ENCODE peak calls at places on chromosomes 1 and 21, in four cellular contexts. D is HCT116, M is IMR-90, R is mammary epithelial cell. C is an unnamed sample. For H3K36me3, the result is how much of the 10 kb centered on the place peaks cover.

GRCh38 chr21:25708467-25709065 is 26.1 kb downstream of the ATP5PF start:
- DNase-seq in D (peak), M (peak), R (peak), C (peak)

GRCh38 chr21:29441651-29442050 is 142.9 kb downstream of the BACH1 start:
- DNase-seq in D (no peak), M (no peak), R (no peak), C (no peak)

GRCh38 chr1:66585002-66585401 is 51.0 kb downstream of the SGIP1 start:
- DNase-seq in D (no peak), M (no peak), R (no peak), C (no peak)

GRCh38 chr1:169346036-169346589 is 21.5 kb downstream of the NME7 start:
- DNase-seq in D (no peak), M (no peak), R (no peak), C (no peak)

GRCh38 chr1:198175418-198176170 is 18.8 kb downstream of the NEK7 start:
- DNase-seq in D (no peak), M (peak), R (no peak), C (no peak)

GRCh38 chr1:223242382-223242955 is 99.4 kb upstream of the TLR5 start:
- DNase-seq in D (no peak), M (peak), R (no peak), C (no peak)

GRCh38 chr1:8680628-8681316 is 136.7 kb downstream of the RERE start:
- DNase-seq in D (no peak), M (no peak), R (no peak), C (no peak)

GRCh38 chr1:203215573-203215972 is 13.9 kb downstream of the CHIT1 start:
- DNase-seq in D (no peak), M (no peak), R (no peak), C (no peak)

GRCh38 chr1:71156633-71157032 is 75.8 kb upstream of the ZRANB2 start:
- DNase-seq in D (no peak), M (no peak), R (no peak), C (no peak)

GRCh38 chr1:78370356-78370755 is 120.4 kb upstream of the PTGFR start:
- DNase-seq in D (no peak), M (peak), R (peak), C (no peak)

GRCh38 chr21:38859852-38860251 is 54.1 kb downstream of the ETS2 start:
- DNase-seq in D (no peak), M (peak), R (peak), C (no peak)

GRCh38 chr1:29559055-29559454 is 322.7 kb downstream of the PTPRU start:
- DNase-seq in D (no peak), M (no peak), R (no peak), C (no peak)

GRCh38 chr1:29514361-29515187 is 278.3 kb downstream of the PTPRU start:
- DNase-seq in D (no peak), M (no peak), R (no peak), C (no peak)

GRCh38 chr1:13456894-13457532 is 46.8 kb downstream of the PRAMEF20 start:
- DNase-seq in D (no peak), M (no peak), R (no peak), C (no peak)

GRCh38 chr1:170498896-170499295 is 33.1 kb upstream of the GORAB start:
- DNase-seq in D (no peak), M (no peak), R (no peak), C (no peak)

GRCh38 chr21:37077403-37077802 is 4.3 kb downstream of the TTC3 start:
- DNase-seq in D (no peak), M (no peak), R (no peak), C (no peak)

GRCh38 chr1:160844447-160845232 is 18.0 kb downstream of the CD244 start:
- DNase-seq in D (no peak), M (no peak), R (peak), C (no peak)

GRCh38 chr1:181482521-181483083 is 715 bp upstream of the CACNA1E start:
- DNase-seq in D (no peak), M (peak), R (peak), C (no peak)

GRCh38 chr1:198465201-198466144 is 75.0 kb downstream of the ATP6V1G3 start:
- DNase-seq in D (no peak), M (peak), R (peak), C (no peak)

GRCh38 chr1:229627003-229627402 is 956 bp downstream of the URB2 start:
- DNase-seq in D (no peak), M (no peak), R (no peak), C (no peak)

GRCh38 chr1:12546771-12547585 is 71.0 kb downstream of the DHRS3 start:
- DNase-seq in D (no peak), M (no peak), R (no peak), C (no peak)

GRCh38 chr1:90925928-90926869 is 95.6 kb downstream of the ZNF644 start:
- DNase-seq in D (no peak), M (peak), R (peak), C (no peak)

GRCh38 chr21:16420086-16420724 is 690.4 kb downstream of the USP25 start:
- DNase-seq in D (no peak), M (peak), R (peak), C (no peak)

GRCh38 chr1:11068556-11069232 is 8.9 kb upstream of the SRM start:
- DNase-seq in D (no peak), M (no peak), R (no peak), C (no peak)

GRCh38 chr1:63648689-63649088 is 55.5 kb downstream of the PGM1 start:
- DNase-seq in D (no peak), M (no peak), R (no peak), C (no peak)

GRCh38 chr1:58714594-58714993 is 14.7 kb upstream of the MYSM1 start:
- DNase-seq in D (no peak), M (no peak), R (no peak), C (no peak)

GRCh38 chr1:59766463-59766862 is 48.3 kb upstream of the HOOK1 start:
- DNase-seq in D (no peak), M (peak), R (no peak), C (no peak)

GRCh38 chr1:3822421-3822820 is 26.1 kb upstream of the LRRC47 start:
- DNase-seq in D (no peak), M (no peak), R (no peak), C (no peak)

GRCh38 chr1:165633624-165634023 is 2.6 kb downstream of the MGST3 start:
- DNase-seq in D (no peak), M (peak), R (peak), C (no peak)

GRCh38 chr1:214270097-214270635 is 10.8 kb upstream of the SMYD2 start:
- DNase-seq in D (no peak), M (no peak), R (no peak), C (no peak)

GRCh38 chr1:1914101-1914811 is 804 bp upstream of the CALML6 start:
- DNase-seq in D (no peak), M (no peak), R (no peak), C (no peak)

GRCh38 chr1:32336963-32337675 is 1.1 kb upstream of the MARCKSL1 start:
- DNase-seq in D (no peak), M (peak), R (peak), C (peak)

GRCh38 chr1:25020851-25021585 is 90.9 kb upstream of the RUNX3 start:
- DNase-seq in D (no peak), M (no peak), R (no peak), C (no peak)

DNA sequence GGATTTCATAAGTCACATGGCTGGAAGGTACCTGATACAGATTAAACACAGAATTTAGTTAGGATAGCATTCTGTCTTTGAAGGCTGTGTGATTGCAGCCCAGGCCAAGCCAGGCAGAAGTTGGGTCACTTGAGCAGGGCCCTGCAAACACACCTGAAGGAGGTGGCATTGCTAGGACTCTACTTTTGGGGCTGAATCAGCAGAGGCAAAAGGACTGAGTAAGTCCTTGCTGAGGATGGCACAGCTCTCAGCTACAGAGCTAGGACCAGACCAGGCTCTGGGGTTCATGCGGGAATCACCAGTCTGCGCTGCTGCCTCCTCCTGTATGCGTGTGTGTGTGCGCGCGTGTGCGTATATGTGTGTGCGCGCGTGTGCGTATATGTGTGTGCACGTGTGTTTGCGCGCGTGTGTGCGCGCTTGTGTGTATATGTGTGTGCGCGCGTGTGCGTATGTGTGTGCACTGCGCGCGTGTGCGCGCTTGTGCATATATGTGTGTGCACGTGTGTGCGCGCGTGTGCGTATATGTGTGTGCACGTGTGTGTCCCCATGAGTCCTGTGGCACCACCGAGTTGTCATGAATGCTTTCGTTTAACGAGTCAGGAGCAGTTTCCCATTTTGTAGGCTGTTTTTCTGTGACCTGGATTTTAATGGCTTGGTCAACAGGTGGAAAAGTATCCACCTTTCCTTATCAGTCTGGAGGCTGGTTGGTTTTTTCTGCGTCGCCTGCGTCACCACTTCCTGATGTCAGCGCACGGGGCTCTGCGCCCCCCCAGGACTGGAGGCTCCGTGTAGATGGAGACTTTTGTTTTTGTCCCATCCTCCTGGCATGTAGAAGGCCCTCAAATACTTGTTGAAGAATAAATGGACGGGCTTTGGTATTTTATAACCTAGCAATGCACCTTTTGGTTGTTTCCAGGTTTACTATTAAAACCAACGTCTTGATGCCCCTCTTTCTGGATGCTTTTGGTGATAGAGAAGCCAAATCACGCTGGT is 34.7 kb downstream of the ADARB1 start:
- DNase-seq in D (no peak), M (no peak), R (no peak), C (no peak)
- H3K4me3 ChIP-seq in D (no peak), M (no peak), R (no peak), C (peak)

DNA sequence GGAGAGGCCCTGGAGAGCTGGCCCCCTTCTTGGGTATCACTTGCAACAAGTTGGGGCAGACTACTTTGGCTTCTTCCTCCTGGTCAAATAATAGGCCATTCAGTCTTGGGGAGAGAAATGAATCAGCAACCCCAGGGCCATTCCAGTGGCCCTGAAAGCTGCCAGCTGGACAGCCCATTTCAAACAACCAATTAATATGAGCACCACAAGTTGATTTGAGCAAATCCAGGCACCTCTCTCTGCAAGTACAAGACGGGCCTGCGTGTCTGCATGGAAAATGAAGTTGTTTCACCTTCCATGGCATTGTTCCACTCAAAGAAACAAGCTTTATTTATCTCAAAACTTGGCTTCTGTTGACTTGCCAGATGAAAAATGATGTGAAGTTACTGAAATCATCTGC is 95.0 kb upstream of the SSX2IP start:
- DNase-seq in D (no peak), M (peak), R (peak), C (no peak)
- H3K27ac ChIP-seq in D (no peak), M (no peak), R (no peak), C (no peak)

GRCh38 chr1:53800621-53801020 is 37.5 kb downstream of the NDC1 start:
- DNase-seq in D (no peak), M (no peak), R (no peak), C (no peak)
- H3K36me3 ChIP-seq in D (under half), M (under half), R (under half), C (under half)

DNA sequence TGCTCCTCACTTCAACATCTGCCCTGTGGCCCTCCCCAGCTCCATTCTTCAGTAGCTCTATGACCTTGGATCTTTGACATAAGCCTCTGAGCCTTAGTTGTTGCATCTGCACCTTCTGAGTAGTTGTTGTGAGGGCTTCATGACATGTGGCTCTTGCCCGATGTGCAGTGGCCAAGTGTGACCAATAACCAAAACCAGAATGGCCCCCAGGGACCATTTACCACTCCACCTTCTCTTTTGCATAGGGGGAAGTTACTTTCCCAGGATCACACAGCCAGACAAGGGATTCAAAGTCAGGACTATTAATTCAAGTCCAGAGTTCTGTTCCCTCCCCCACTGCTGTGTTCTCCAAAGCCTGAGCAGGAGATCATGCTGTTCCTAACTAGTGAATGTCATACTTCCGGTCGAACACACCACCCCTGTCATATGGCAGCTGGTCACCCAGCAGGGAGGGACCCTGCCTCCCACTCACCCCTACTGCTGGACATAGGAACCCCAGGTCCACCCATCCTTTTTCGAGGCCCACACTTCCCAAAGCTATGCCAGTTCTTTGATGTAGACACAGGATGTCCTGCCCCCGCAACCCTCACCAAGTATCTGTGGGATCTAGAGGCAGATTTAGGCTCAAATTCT is 4.0 kb downstream of the FGR start:
- DNase-seq in D (no peak), M (no peak), R (no peak), C (no peak)
- H3K4me3 ChIP-seq in D (no peak), M (no peak), R (no peak), C (no peak)

GRCh38 chr1:204987689-204988088 is 55.3 kb upstream of the CNTN2 start:
- DNase-seq in D (no peak), M (no peak), R (no peak), C (no peak)
- H3K27ac ChIP-seq in D (no peak), M (no peak), R (no peak), C (no peak)

GRCh38 chr21:46334351-46335140 is 10.6 kb downstream of the PCNT start:
- DNase-seq in D (no peak), M (no peak), R (no peak), C (no peak)
- H3K36me3 ChIP-seq in D (under half), M (under half), R (under half), C (under half)

C was measured in effector memory CD4-positive, alpha-beta T cell.